ENCODE peak calls at places on chromosomes 3 and 15, in six cellular contexts. I is stomach, V is HFF-Myc, P is H9, Y is spleen, F is NCI-H524 treated with DMSO at 0.1 percent for 48 hours. D is an unnamed sample.

GRCh38 chr15:70608156-70608555 is 155.2 kb downstream of the UACA start:
- DNase-seq in I (no peak), V (no peak), P (no peak), Y (no peak), F (no peak), D (no peak)

GRCh38 chr3:47855461-47856383 is 52.8 kb downstream of the DHX30 start:
- DNase-seq in I (no peak), V (no peak), P (no peak), Y (peak; percentile 49), F (no peak), D (no peak)

GRCh38 chr3:196813903-196814302 is 53.8 kb upstream of the SENP5 start:
- DNase-seq in I (no peak), V (no peak), P (no peak), Y (no peak), F (no peak), D (no peak)

GRCh38 chr3:184485906-184486305 is 75.7 kb upstream of the EPHB3 start:
- DNase-seq in I (no peak), V (no peak), P (no peak), Y (no peak), F (no peak), D (no peak)

GRCh38 chr3:50238549-50239026 is 2.6 kb downstream of the GNAI2 start:
- DNase-seq in I (peak; percentile 95), V (no peak), P (no peak), Y (peak; percentile 92), F (no peak), D (peak; percentile 12)

GRCh38 chr3:25428003-25428861 is at the start of gene RARB:
- DNase-seq in I (peak; percentile 61), V (peak; percentile 55), P (peak; percentile 61), Y (no peak), F (peak; percentile 70), D (no peak)

GRCh38 chr15:66758844-66759243 is 56.8 kb downstream of the SMAD6 start:
- DNase-seq in I (no peak), V (no peak), P (no peak), Y (no peak), F (no peak), D (no peak)

GRCh38 chr15:59313703-59314332 is 58.9 kb downstream of the MYO1E start:
- DNase-seq in I (peak; percentile 94), V (no peak), P (no peak), Y (no peak), F (no peak), D (peak; percentile 93)

GRCh38 chr3:21540265-21540664 is 210.7 kb downstream of the ZNF385D start:
- DNase-seq in I (no peak), V (no peak), P (no peak), Y (no peak), F (no peak), D (no peak)

GRCh38 chr3:67460841-67461240 is 193.6 kb downstream of the SUCLG2 start:
- DNase-seq in I (no peak), V (no peak), P (no peak), Y (no peak), F (no peak), D (no peak)

GRCh38 chr15:101712078-101712477 is 12.2 kb downstream of the TARS3 start:
- DNase-seq in I (no peak), V (no peak), P (no peak), Y (no peak), F (no peak), D (no peak)

GRCh38 chr15:36210426-36210825 is 369.0 kb upstream of the CDIN1 start:
- DNase-seq in I (no peak), V (no peak), P (no peak), Y (no peak), F (no peak), D (no peak)

GRCh38 chr15:73346735-73347312 is 21.9 kb downstream of the HCN4 start:
- DNase-seq in I (peak; percentile 74), V (peak; percentile 5), P (peak; percentile 81), Y (no peak), F (no peak), D (no peak)

GRCh38 chr3:8223766-8224165 is 277.9 kb upstream of the LMCD1 start:
- DNase-seq in I (peak; percentile 39), V (no peak), P (no peak), Y (no peak), F (no peak), D (no peak)

GRCh38 chr15:87608238-87609028 is 648.1 kb downstream of the NTRK3 start:
- DNase-seq in I (no peak), V (no peak), P (no peak), Y (no peak), F (no peak), D (no peak)

GRCh38 chr3:157498374-157498773 is 4.8 kb downstream of the VEPH1 start:
- DNase-seq in I (no peak), V (no peak), P (no peak), Y (no peak), F (peak; percentile 15), D (peak; percentile 53)

GRCh38 chr3:150920236-150920635 is 15.0 kb upstream of the MINDY4B start:
- DNase-seq in I (no peak), V (no peak), P (no peak), Y (no peak), F (no peak), D (no peak)

GRCh38 chr3:52893723-52894122 is 3.6 kb downstream of the STIMATE start:
- DNase-seq in I (peak; percentile 71), V (no peak), P (no peak), Y (no peak), F (no peak), D (no peak)

GRCh38 chr15:57019496-57020160 is 101.2 kb downstream of the TCF12 start:
- DNase-seq in I (no peak), V (no peak), P (no peak), Y (no peak), F (no peak), D (no peak)

GRCh38 chr15:71526061-71526460 is 284.3 kb upstream of the NR2E3 start:
- DNase-seq in I (no peak), V (no peak), P (no peak), Y (no peak), F (no peak), D (no peak)

GRCh38 chr3:103181175-103181574 is 746.4 kb downstream of the ZPLD1 start:
- DNase-seq in I (no peak), V (no peak), P (no peak), Y (no peak), F (no peak), D (no peak)

GRCh38 chr15:70242962-70243685 is 145.4 kb upstream of the TLE3 start:
- DNase-seq in I (no peak), V (no peak), P (no peak), Y (peak; percentile 59), F (no peak), D (no peak)

GRCh38 chr15:25250011-25250596 is 188.7 kb downstream of the UBE3A start:
- DNase-seq in I (peak; percentile 21), V (no peak), P (no peak), Y (peak; percentile 48), F (no peak), D (no peak)

GRCh38 chr15:74523982-74524381 is 17.0 kb upstream of the ARID3B start:
- DNase-seq in I (no peak), V (no peak), P (no peak), Y (no peak), F (no peak), D (no peak)

GRCh38 chr15:39273805-39274411 is 307.0 kb upstream of the THBS1 start:
- DNase-seq in I (peak; percentile 84), V (no peak), P (no peak), Y (no peak), F (no peak), D (peak; percentile 76)

GRCh38 chr3:183526838-183527420 is 28.6 kb downstream of the KLHL6 start:
- DNase-seq in I (no peak), V (no peak), P (no peak), Y (no peak), F (no peak), D (no peak)

GRCh38 chr3:20930034-20930433 is 744.0 kb upstream of the SGO1 start:
- DNase-seq in I (peak; percentile 27), V (peak; percentile 3), P (peak; percentile 34), Y (no peak), F (no peak), D (peak; percentile 15)

GRCh38 chr3:52041118-52041847 is 15.1 kb downstream of the DUSP7 start:
- DNase-seq in I (no peak), V (no peak), P (peak; percentile 55), Y (no peak), F (no peak), D (no peak)

GRCh38 chr3:138314751-138315150 is 14.9 kb downstream of the NME9 start:
- DNase-seq in I (no peak), V (no peak), P (no peak), Y (no peak), F (no peak), D (no peak)